ENCODE peak calls at places on chromosomes 12 and 14, in four cellular contexts. X, R, O and Y are unnamed samples.

GRCh38 chr12:49637401-49637800 is 14.0 kb downstream of the PRPF40B start:
- DNase-seq in O (no peak), R (no peak), X (no peak), Y (no peak)

GRCh38 chr14:105093426-105094192 is 28.4 kb upstream of the GPR132 start:
- DNase-seq in R (peak; percentile 75), O (no peak), X (peak; percentile 94), Y (no peak)

GRCh38 chr12:26767116-26767515 is 65.9 kb downstream of the ITPR2 start:
- DNase-seq in O (no peak), R (no peak), X (no peak), Y (no peak)

GRCh38 chr12:48176417-48176751 is 7.1 kb upstream of the CCDC184 start:
- DNase-seq in X (no peak), O (no peak), R (no peak), Y (no peak)

GRCh38 chr14:104111301-104112112 is 26.0 kb downstream of the ASPG start:
- DNase-seq in O (peak; percentile 38), X (peak; percentile 62), R (peak; percentile 11), Y (no peak)

GRCh38 chr12:91722072-91722471 is 423.6 kb downstream of the BTG1 start:
- DNase-seq in X (no peak), O (no peak), R (no peak), Y (no peak)

GRCh38 chr12:3987571-3987970 is 114.4 kb upstream of the PARP11 start:
- DNase-seq in R (no peak), X (no peak), O (no peak), Y (no peak)

GRCh38 chr14:54981698-54982097 is 45.2 kb downstream of the WDHD1 start:
- DNase-seq in X (no peak), O (no peak), R (no peak), Y (no peak)

GRCh38 chr14:80024417-80024816 is 186.9 kb downstream of the DIO2 start:
- DNase-seq in X (no peak), O (no peak), R (no peak), Y (no peak)

GRCh38 chr12:111532741-111533140 is 66.4 kb downstream of the ATXN2 start:
- DNase-seq in X (no peak), O (no peak), R (no peak), Y (no peak)

GRCh38 chr12:10607885-10608458 is 5.4 kb downstream of the MAGOHB start:
- DNase-seq in X (no peak), R (no peak), O (no peak), Y (no peak)
- TF ChIP-seq CTCF in X (no peak), R (no peak), O (peak; percentile 13), Y (no peak)

GRCh38 chr12:106113446-106114083 is 25.2 kb downstream of the NUAK1 start:
- DNase-seq in X (no peak), R (no peak), O (no peak), Y (no peak)

GRCh38 chr12:106114084-106115068 is 24.4 kb downstream of the NUAK1 start:
- DNase-seq in R (no peak), O (peak; percentile 68), X (no peak), Y (peak; percentile 68)

GRCh38 chr12:106118278-106118820 is 20.4 kb downstream of the NUAK1 start:
- DNase-seq in X (no peak), R (no peak), O (no peak), Y (no peak)

GRCh38 chr12:106113042-106113441 is 25.7 kb downstream of the NUAK1 start:
- DNase-seq in O (no peak), X (no peak), R (no peak), Y (no peak)

DNA sequence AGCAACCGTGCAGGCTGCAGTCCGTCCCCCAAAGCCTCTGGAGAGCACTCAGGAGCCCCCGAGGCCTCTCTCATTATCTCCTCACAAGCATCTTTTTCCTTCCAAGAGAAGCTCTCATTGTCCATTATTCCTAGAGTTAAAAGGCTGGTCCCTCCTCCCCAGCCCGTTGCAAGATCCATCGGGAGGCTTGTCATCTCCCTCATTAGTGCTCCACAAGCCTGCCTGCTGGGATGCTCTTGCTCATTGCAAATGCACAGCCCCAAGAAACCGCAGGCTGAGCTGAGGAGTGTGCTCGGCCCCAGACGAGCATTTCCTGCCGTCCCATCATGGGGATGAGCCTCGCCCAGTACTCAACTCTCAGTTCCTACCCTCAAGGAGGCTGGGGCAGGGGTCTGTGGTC is 23.3 kb downstream of the NUAK1 start:
- DNase-seq in O (no peak), X (no peak), R (no peak), Y (no peak)
- H3K4me1 ChIP-seq in O (peaks cover 83% of the 10 kb centered on the region), X (peaks cover 50% of the 10 kb centered on the region), R (peaks cover 100% of the 10 kb centered on the region), Y (peaks cover 80% of the 10 kb centered on the region)

DNA sequence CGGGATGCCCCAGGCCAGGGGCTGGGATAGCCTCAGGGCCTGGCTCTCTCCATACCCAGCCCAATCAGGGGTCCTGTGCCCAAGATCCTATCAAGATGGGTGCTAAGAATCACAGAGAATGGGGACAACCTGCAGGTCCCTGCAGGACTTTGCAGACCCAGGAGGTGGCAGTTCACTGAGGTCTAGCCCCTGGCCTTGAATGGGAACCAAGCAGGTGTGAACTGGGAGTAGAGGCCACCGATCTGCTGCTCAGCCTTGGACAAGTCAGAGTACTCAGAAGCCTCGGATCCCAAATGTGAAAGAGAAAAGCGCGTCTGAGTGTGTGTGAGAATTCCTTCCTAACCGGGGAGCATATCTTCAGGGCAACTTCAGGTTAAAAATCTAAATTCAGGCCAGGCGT is 76.2 kb downstream of the ARL6IP4 start:
- DNase-seq in R (no peak), X (no peak), O (no peak), Y (no peak)
- TF ChIP-seq CTCF in R (no peak), X (no peak), O (no peak), Y (no peak)

DNA sequence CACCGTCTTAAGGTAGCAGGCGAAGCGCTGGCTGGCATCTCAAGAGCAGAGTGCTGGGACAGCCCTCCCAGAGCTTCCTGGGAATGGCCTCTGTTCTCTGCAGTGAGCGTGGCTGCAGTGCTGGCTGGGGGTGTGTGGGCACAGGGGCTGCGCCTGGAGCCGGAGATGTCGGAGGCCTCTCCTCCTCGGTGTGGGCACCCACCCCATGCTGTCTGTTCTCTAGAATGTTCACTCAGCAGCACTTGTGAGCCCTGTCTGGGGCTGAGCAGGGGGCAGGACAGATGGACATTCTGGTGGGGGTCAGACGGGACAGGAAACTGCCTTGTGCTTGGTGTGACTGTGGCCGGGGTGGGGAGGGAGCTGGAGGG is 15.9 kb downstream of the FBRSL1 start:
- DNase-seq in R (no peak), O (no peak), X (no peak), Y (no peak)
- H3K4me1 ChIP-seq in R (peaks cover 86% of the 10 kb centered on the region), O (peaks cover 65% of the 10 kb centered on the region), X (peaks cover 44% of the 10 kb centered on the region), Y (peaks cover 58% of the 10 kb centered on the region)

GRCh38 chr14:64159588-64159987 is 134.6 kb downstream of the ESR2 start:
- DNase-seq in R (no peak), O (no peak), X (no peak), Y (no peak)
- TF ChIP-seq CTCF in R (peak; percentile 49), O (no peak), X (no peak), Y (no peak)

DNA sequence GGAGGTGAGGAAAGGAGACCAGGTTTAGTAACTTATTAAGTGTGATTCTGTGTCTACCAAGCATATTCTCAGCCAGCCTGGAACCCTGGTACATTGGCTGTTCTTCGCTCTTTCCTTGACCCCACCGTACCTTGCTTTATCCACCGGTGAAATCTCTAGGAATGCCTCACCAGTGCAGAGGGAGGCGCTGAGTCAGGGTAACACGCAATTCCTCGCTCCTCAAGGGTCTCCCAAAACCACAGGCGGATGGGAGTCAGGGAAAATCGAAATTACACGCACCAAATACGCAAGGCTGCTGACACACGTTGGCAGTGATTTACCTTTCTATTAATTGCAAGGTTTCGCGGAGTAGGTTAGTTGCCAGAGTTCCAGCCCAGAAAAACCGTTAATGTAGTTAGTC is 848 bp downstream of the L3HYPDH start:
- DNase-seq in O (no peak), R (no peak), X (no peak), Y (peak; percentile 72)
- H3K4me1 ChIP-seq in O (peaks cover 49% of the 10 kb centered on the region), R (peaks cover 74% of the 10 kb centered on the region), X (peaks cover 42% of the 10 kb centered on the region), Y (peaks cover 15% of the 10 kb centered on the region)

GRCh38 chr12:101698782-101699347 is 1.4 kb downstream of the CHPT1 start:
- DNase-seq in O (no peak), R (no peak), X (no peak), Y (no peak)
- TF ChIP-seq CTCF in O (no peak), R (peak; percentile 22), X (no peak), Y (no peak)

GRCh38 chr14:85577542-85578140 is 47.7 kb downstream of the FLRT2 start:
- DNase-seq in R (no peak), X (no peak), O (no peak), Y (no peak)

GRCh38 chr14:85575617-85575898 is 45.6 kb downstream of the FLRT2 start:
- DNase-seq in R (no peak), X (no peak), O (no peak), Y (no peak)

GRCh38 chr14:85576848-85577541 is 47.1 kb downstream of the FLRT2 start:
- DNase-seq in R (no peak), O (no peak), X (no peak), Y (no peak)

GRCh38 chr14:85574849-85575616 is 45.1 kb downstream of the FLRT2 start:
- DNase-seq in O (no peak), R (no peak), X (no peak), Y (no peak)

DNA sequence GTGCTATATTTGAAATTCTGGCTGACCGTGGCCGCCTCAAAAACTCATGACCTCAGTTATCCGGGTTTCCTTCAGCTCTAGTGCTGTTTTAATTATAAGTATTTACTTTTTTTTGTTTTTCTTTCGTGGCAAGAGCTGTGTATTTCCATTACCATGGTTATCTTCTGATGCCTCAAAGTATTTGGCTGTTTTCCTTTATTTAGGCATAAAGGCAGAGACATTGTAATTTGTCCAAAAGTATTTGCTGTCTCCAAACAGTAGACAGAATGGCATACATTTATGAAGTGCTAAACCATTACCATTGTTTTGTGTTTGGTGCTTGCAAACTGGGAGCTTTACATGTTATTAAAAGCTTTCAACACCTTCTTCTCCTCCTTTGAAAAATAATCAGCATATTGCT is 46.2 kb downstream of the FLRT2 start:
- DNase-seq in O (no peak), X (no peak), R (no peak), Y (no peak)
- H3K4me1 ChIP-seq in O (peaks cover 15% of the 10 kb centered on the region), X (no peaks in the 10 kb centered on the region), R (no peaks in the 10 kb centered on the region), Y (no peaks in the 10 kb centered on the region)

GRCh38 chr14:75147423-75148071 is 20.7 kb upstream of the NEK9 start:
- DNase-seq in R (peak; percentile 54), X (peak; percentile 82), O (peak; percentile 76), Y (peak; percentile 90)
- TF ChIP-seq CTCF in R (peak; percentile 63), X (peak; percentile 53), O (peak; percentile 27), Y (peak; percentile 36)

DNA sequence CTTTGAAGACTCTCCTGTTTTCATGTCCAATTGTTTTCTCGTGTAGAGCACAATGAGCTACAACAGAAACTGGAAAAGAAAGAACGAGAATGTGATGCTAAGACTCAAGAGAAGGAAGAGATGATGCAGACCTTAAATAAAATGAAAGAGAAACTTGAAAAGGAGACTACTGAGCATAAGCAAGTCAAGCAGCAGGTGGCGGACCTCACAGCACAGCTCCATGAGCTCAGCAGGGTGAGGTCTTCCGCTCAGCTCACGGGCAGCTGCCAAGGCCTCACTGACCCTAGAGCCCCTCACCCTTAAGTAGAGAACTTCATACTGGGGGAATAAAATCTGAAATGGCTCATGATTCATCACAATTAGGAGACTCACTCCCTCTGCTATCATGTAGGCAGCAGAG is 134.7 kb downstream of the GPR135 start:
- DNase-seq in O (no peak), X (no peak), R (no peak), Y (no peak)
- H3K4me1 ChIP-seq in O (peaks cover 23% of the 10 kb centered on the region), X (peaks cover 27% of the 10 kb centered on the region), R (peaks cover 74% of the 10 kb centered on the region), Y (peaks cover 41% of the 10 kb centered on the region)